ENCODE peak calls at places on chromosomes 3 and 15, in four cellular contexts. L is stimulated activated naive CD8-positive, alpha-beta T cell treated with anti-CD3 and anti-CD28 coated beads, Interleukin-15, Interleukin-2, amounts not matched to agents 100 U/mL and 50 U/mL, for 24 hours; Y is astrocyte of the cerebellum; O is GM03348. H is an unnamed sample.
A peak's percentile ranks its signal among the peaks of the same experiment; 100 is the strongest.

GRCh38 chr15:60949034-60949977 is 279.8 kb downstream of the RORA start:
- DNase-seq in L (no peak), Y (no peak), O (no peak), H (no peak)

GRCh38 chr3:64708456-64708855 is 20.7 kb upstream of the ADAMTS9 start:
- DNase-seq in L (no peak), Y (no peak), O (no peak), H (no peak)

GRCh38 chr3:159250961-159251360 is 449.1 kb downstream of the MFSD1 start:
- DNase-seq in L (no peak), Y (no peak), O (no peak), H (no peak)

GRCh38 chr15:69748700-69749099 is 296.1 kb downstream of the RPLP1 start:
- DNase-seq in L (no peak), Y (no peak), O (no peak), H (no peak)

GRCh38 chr3:30988774-30989173 is 94.3 kb upstream of the GADL1 start:
- DNase-seq in L (no peak), Y (no peak), O (no peak), H (no peak)

GRCh38 chr15:82763361-82764142 is 42.3 kb downstream of the FSD2 start:
- DNase-seq in L (no peak), Y (no peak), O (no peak), H (no peak)

GRCh38 chr3:81302045-81302444 is 459.4 kb downstream of the GBE1 start:
- DNase-seq in L (peak; percentile 12), Y (peak; percentile 27), O (peak; percentile 76), H (no peak)

GRCh38 chr15:57133127-57133968 is 214.9 kb downstream of the TCF12 start:
- DNase-seq in L (no peak), Y (peak; percentile 22), O (no peak), H (no peak)

GRCh38 chr3:80676869-80677268 is 909.1 kb upstream of the ROBO1 start:
- DNase-seq in L (no peak), Y (no peak), O (no peak), H (no peak)

GRCh38 chr15:77030928-77031375 is 36.0 kb downstream of the PSTPIP1 start:
- DNase-seq in L (peak; percentile 1), Y (no peak), O (peak; percentile 7), H (no peak)

GRCh38 chr3:61690016-61690415 is 128.6 kb downstream of the PTPRG start:
- DNase-seq in L (no peak), Y (no peak), O (no peak), H (no peak)

GRCh38 chr15:98906712-98907083 is 100.9 kb downstream of the PGPEP1L start:
- DNase-seq in L (no peak), Y (no peak), O (no peak), H (no peak)

GRCh38 chr15:25527118-25527517 is 88.3 kb upstream of the UBE3A start:
- DNase-seq in L (no peak), Y (no peak), O (no peak), H (no peak)

GRCh38 chr3:50648297-50648696 is 26.4 kb upstream of the DOCK3 start:
- DNase-seq in L (no peak), Y (no peak), O (no peak), H (no peak)

GRCh38 chr3:15656342-15656741 is 54.8 kb downstream of the BTD start:
- DNase-seq in L (no peak), Y (no peak), O (no peak), H (no peak)